ENCODE peak calls at places on chromosome 10, in seven cellular contexts. F, H, U, W, A, C and T are unnamed samples.
A peak's percentile ranks its signal among the peaks of the same experiment; 100 is the strongest.

GRCh38 chr10:88227342-88228018 is 355.6 kb downstream of the RNLS start:
- DNase-seq in F (peak; percentile 85), H (peak; percentile 19), U (no peak), W (no peak), A (no peak), C (no peak), T (no peak)

GRCh38 chr10:73553316-73553715 is 37.8 kb downstream of the USP54 start:
- DNase-seq in F (no peak), H (no peak), U (no peak), W (no peak), A (no peak), C (peak; percentile 20), T (no peak)

GRCh38 chr10:69848454-69848853 is 46.7 kb downstream of the COL13A1 start:
- DNase-seq in F (no peak), H (no peak), U (no peak), W (no peak), A (no peak), C (no peak), T (no peak)

GRCh38 chr10:69239816-69240434 is 19.8 kb downstream of the HKDC1 start:
- DNase-seq in F (no peak), H (no peak), U (no peak), W (no peak), A (no peak), C (no peak), T (no peak)

GRCh38 chr10:111600772-111601171 is 523.9 kb downstream of the ADRA2A start:
- DNase-seq in F (no peak), H (no peak), U (no peak), W (no peak), A (no peak), C (no peak), T (no peak)

GRCh38 chr10:101131962-101132635 is 999 bp downstream of the TLX1 start:
- DNase-seq in F (no peak), H (no peak), U (no peak), W (no peak), A (no peak), C (no peak), T (no peak)

GRCh38 chr10:92688573-92688926 is 1.2 kb upstream of the HHEX start:
- DNase-seq in F (no peak), H (no peak), U (no peak), W (no peak), A (no peak), C (no peak), T (no peak)

GRCh38 chr10:88092975-88093374 is 229.6 kb downstream of the PTEN start:
- DNase-seq in F (no peak), H (no peak), U (no peak), W (no peak), A (no peak), C (no peak), T (no peak)

GRCh38 chr10:34584164-34584563 is 230.9 kb downstream of the PARD3 start:
- DNase-seq in F (peak; percentile 95), H (no peak), U (no peak), W (no peak), A (no peak), C (no peak), T (no peak)

GRCh38 chr10:7967035-7967434 is 87.5 kb upstream of the GATA3 start:
- DNase-seq in F (no peak), H (no peak), U (no peak), W (no peak), A (no peak), C (no peak), T (no peak)

GRCh38 chr10:93867481-93867880 is 26.3 kb upstream of the SLC35G1 start:
- DNase-seq in F (no peak), H (no peak), U (no peak), W (no peak), A (no peak), C (no peak), T (no peak)

GRCh38 chr10:62426600-62426999 is 52.4 kb downstream of the ZNF365 start:
- DNase-seq in F (no peak), H (peak; percentile 13), U (no peak), W (no peak), A (peak; percentile 36), C (no peak), T (no peak)

GRCh38 chr10:91607661-91608442 is 25.0 kb downstream of the PPP1R3C start:
- DNase-seq in F (no peak), H (no peak), U (peak; percentile 52), W (no peak), A (no peak), C (no peak), T (peak; percentile 4)

GRCh38 chr10:42112331-42113157 is 525.8 kb downstream of the ZNF33B start:
- DNase-seq in F (no peak), H (no peak), U (no peak), W (no peak), A (no peak), C (no peak), T (no peak)

GRCh38 chr10:36114913-36115312 is 472.8 kb upstream of the FZD8 start:
- DNase-seq in F (peak; percentile 84), H (peak; percentile 23), U (no peak), W (no peak), A (no peak), C (no peak), T (no peak)

GRCh38 chr10:104092749-104093148 is 7.1 kb upstream of the COL17A1 start:
- DNase-seq in F (no peak), H (no peak), U (no peak), W (no peak), A (no peak), C (no peak), T (no peak)

GRCh38 chr10:96548589-96548988 is 34.9 kb upstream of the TLL2 start:
- DNase-seq in F (no peak), H (no peak), U (no peak), W (no peak), A (no peak), C (no peak), T (no peak)

GRCh38 chr10:119853584-119853983 is 19.1 kb downstream of the MCMBP start:
- DNase-seq in F (no peak), H (no peak), U (no peak), W (no peak), A (no peak), C (no peak), T (no peak)

GRCh38 chr10:30456262-30456661 is 22.3 kb downstream of the MAP3K8 start:
- DNase-seq in F (no peak), H (no peak), U (no peak), W (peak; percentile 65), A (no peak), C (no peak), T (no peak)

GRCh38 chr10:93666030-93666429 is 36.4 kb downstream of the FRA10AC1 start:
- DNase-seq in F (no peak), H (no peak), U (peak; percentile 6), W (no peak), A (no peak), C (no peak), T (no peak)

GRCh38 chr10:71980181-71981023 is 16.2 kb downstream of the CHST3 start:
- DNase-seq in F (peak; percentile 48), H (no peak), U (peak; percentile 65), W (no peak), A (no peak), C (no peak), T (no peak)

GRCh38 chr10:71982269-71983178 is 18.3 kb downstream of the CHST3 start:
- DNase-seq in F (no peak), H (no peak), U (no peak), W (no peak), A (no peak), C (no peak), T (no peak)

GRCh38 chr10:71981868-71982230 is 17.7 kb downstream of the CHST3 start:
- DNase-seq in F (no peak), H (no peak), U (no peak), W (no peak), A (no peak), C (no peak), T (no peak)

GRCh38 chr10:71979692-71980062 is 15.5 kb downstream of the CHST3 start:
- DNase-seq in F (no peak), H (no peak), U (no peak), W (no peak), A (no peak), C (no peak), T (no peak)

GRCh38 chr10:71981024-71981867 is 17.1 kb downstream of the CHST3 start:
- DNase-seq in F (no peak), H (no peak), U (no peak), W (peak; percentile 44), A (no peak), C (peak; percentile 90), T (no peak)
- TF ChIP-seq CEBPB in F (no peak), H (no peak), U (no peak), W (no peak), A (no peak), C (no peak), T (no peak)

GRCh38 chr10:126122856-126123255 is 226.5 kb downstream of the FANK1 start:
- DNase-seq in F (no peak), H (no peak), U (no peak), W (no peak), A (no peak), C (no peak), T (no peak)
- TF ChIP-seq CEBPB in F (no peak), H (no peak), U (no peak), W (no peak), A (no peak), C (no peak), T (no peak)

DNA sequence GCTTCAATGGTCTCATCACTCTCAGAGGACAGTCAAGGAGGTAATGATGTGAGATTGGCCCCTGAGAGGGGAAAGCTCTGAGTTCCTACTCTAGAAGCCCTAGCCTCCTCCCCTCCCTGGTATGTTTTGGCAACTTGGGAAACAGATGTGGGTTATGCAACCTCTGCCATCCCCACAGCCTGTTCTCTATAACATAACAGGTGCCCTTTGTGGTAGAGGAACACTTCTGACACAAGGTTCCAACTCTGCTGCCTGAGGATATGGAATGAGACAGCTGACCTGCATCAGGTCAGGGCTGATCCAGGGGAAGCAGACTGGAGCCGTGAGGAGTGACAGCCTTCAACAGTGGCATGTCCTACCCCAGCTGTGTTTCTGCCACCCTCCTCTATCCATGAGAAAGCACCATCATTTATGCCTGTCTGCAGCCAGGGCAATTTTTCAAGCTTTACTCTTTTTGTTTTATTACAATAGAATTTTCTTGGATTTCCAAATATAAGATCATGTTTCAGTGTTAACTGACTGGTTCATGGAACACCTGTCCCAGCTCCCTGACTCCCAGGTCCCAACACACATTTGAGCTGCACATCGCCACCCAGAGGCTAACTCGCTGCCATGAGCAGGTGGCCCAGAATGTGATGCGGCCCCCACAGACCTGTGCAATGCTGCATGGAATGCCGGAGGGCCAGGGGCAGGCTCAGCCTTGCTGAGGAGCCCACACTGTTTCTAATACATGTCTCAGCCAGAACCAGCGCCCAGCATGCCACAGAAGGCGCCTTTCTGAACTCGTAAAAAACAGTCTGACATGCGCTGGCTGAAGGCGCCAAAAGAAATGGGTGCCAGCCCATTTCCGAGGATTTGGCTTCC is 124.7 kb upstream of the CHST15 start:
- DNase-seq in F (no peak), H (no peak), U (no peak), W (no peak), A (peak; percentile 10), C (no peak), T (peak; percentile 72)
- TF ChIP-seq CEBPB in F (no peak), H (no peak), U (no peak), W (no peak), A (no peak), C (no peak), T (no peak)

DNA sequence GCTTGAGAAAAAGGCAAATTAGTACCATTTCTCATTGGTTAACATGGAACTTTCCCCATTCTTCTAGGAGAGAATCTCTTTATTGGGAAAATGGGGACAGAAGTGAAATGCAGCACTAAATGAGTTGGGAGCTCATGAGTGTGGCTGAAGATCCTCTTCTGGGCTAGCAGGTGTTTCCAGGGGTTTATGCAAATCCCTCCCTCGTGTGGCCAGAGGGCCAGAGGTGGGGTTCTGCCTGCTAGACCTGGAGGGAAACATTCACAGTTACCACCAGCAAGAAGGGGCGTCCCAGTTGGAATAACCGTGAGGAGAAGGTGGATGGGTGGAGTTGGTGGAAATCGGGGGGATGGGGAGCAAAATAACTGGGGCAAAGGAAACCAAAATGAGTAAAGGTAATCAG is 235.9 kb downstream of the KLF6 start:
- DNase-seq in F (no peak), H (no peak), U (no peak), W (no peak), A (no peak), C (no peak), T (no peak)
- TF ChIP-seq CEBPB in F (no peak), H (no peak), U (no peak), W (no peak), A (no peak), C (no peak), T (no peak)